ENCODE peak calls at places on chromosomes 2 and 18, in eight cellular contexts. C, P, Q, T, A, S, H and N are unnamed samples.

GRCh38 chr2:383888-384287 is 96.0 kb upstream of the ALKAL2 start:
- DNase-seq in C (no peak), P (peak; percentile 27), Q (no peak), T (peak; percentile 14), A (no peak), S (peak; percentile 58), H (peak; percentile 19), N (no peak)

GRCh38 chr2:8202139-8202538 is 479.7 kb upstream of the ID2 start:
- DNase-seq in C (no peak), P (no peak), Q (no peak), T (no peak), A (no peak), S (no peak), H (no peak), N (no peak)

GRCh38 chr2:207633686-207634085 is 8.5 kb upstream of the METTL21A start:
- DNase-seq in C (no peak), P (no peak), Q (no peak), T (no peak), A (no peak), S (no peak), H (no peak), N (no peak)

GRCh38 chr18:49285627-49286026 is 174.8 kb downstream of the DYM start:
- DNase-seq in C (no peak), P (no peak), Q (no peak), T (no peak), A (no peak), S (no peak), H (no peak), N (no peak)

GRCh38 chr2:150487537-150488429 is at the start of gene RND3:
- DNase-seq in C (peak; percentile 22), P (peak; percentile 98), Q (no peak), T (peak; percentile 99), A (peak; percentile 93), S (peak; percentile 98), H (peak; percentile 96), N (no peak)

GRCh38 chr2:159147687-159148086 is 138.8 kb downstream of the WDSUB1 start:
- DNase-seq in C (no peak), P (no peak), Q (no peak), T (no peak), A (no peak), S (no peak), H (no peak), N (no peak)

GRCh38 chr18:71168576-71169145 is 879.8 kb downstream of the SOCS6 start:
- DNase-seq in C (no peak), P (no peak), Q (no peak), T (no peak), A (no peak), S (no peak), H (no peak), N (no peak)

GRCh38 chr2:6909431-6910385 is 7.5 kb upstream of the RNF144A start:
- DNase-seq in C (peak; percentile 53), P (no peak), Q (peak; percentile 81), T (no peak), A (no peak), S (no peak), H (no peak), N (no peak)

GRCh38 chr2:99841749-99842148 is 300.6 kb downstream of the AFF3 start:
- DNase-seq in C (no peak), P (no peak), Q (no peak), T (no peak), A (no peak), S (no peak), H (no peak), N (no peak)

GRCh38 chr18:59954241-59954640 is 54.4 kb downstream of the PMAIP1 start:
- DNase-seq in C (no peak), P (no peak), Q (no peak), T (no peak), A (no peak), S (no peak), H (no peak), N (no peak)

GRCh38 chr2:54666741-54667639 is 56.5 kb upstream of the EML6 start:
- DNase-seq in C (no peak), P (no peak), Q (no peak), T (no peak), A (no peak), S (no peak), H (no peak), N (no peak)

GRCh38 chr18:37435996-37436395 is 129.6 kb downstream of the CELF4 start:
- DNase-seq in C (no peak), P (no peak), Q (no peak), T (no peak), A (no peak), S (no peak), H (no peak), N (no peak)

GRCh38 chr2:101777337-101777736 is 79.8 kb downstream of the MAP4K4 start:
- DNase-seq in C (no peak), P (no peak), Q (no peak), T (no peak), A (no peak), S (no peak), H (no peak), N (no peak)

GRCh38 chr2:159326569-159327255 is 40.2 kb upstream of the WDSUB1 start:
- DNase-seq in C (no peak), P (no peak), Q (no peak), T (no peak), A (no peak), S (no peak), H (no peak), N (no peak)

DNA sequence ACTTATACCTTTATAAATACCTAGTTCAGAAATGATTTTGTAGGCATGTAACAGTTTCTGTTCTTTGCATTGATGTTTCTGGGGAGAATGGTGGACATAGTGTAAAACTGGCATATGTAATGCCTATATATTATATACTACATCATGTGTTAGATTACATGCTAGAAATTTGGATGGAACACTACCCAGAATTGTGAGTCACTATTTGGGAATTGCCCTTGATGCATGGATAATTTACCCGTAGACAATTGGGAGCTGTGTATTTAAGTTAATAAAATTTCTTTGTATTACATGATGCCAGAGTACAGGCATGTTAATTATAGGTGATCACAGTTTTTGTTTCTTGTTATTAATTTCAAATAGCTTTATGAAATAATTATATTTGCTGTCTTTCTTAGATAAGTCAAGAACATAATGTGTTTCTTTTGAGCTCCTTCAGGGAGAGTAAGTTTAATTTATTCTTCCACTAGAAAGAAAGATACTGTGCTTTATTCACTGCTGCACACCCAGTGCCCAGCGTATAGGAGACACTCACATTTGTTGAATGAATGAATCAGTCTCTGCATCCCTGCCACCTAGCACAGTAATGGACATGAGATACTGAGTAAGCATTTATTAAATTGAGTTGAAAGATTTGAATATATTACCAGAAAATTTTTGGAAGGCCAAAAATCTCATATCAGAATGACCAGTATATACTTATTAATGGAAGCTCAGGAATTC is 16.9 kb downstream of the ACSL3 start:
- DNase-seq in C (no peak), P (no peak), Q (no peak), T (no peak), A (no peak), S (no peak), H (no peak), N (no peak)
- H3K27ac ChIP-seq in C (no peak overlapping the region), P (no peak overlapping the region), Q (no peak overlapping the region), T (no peak overlapping the region), A (no peak overlapping the region), S (no peak overlapping the region), H (no peak overlapping the region), N (no peak overlapping the region)

DNA sequence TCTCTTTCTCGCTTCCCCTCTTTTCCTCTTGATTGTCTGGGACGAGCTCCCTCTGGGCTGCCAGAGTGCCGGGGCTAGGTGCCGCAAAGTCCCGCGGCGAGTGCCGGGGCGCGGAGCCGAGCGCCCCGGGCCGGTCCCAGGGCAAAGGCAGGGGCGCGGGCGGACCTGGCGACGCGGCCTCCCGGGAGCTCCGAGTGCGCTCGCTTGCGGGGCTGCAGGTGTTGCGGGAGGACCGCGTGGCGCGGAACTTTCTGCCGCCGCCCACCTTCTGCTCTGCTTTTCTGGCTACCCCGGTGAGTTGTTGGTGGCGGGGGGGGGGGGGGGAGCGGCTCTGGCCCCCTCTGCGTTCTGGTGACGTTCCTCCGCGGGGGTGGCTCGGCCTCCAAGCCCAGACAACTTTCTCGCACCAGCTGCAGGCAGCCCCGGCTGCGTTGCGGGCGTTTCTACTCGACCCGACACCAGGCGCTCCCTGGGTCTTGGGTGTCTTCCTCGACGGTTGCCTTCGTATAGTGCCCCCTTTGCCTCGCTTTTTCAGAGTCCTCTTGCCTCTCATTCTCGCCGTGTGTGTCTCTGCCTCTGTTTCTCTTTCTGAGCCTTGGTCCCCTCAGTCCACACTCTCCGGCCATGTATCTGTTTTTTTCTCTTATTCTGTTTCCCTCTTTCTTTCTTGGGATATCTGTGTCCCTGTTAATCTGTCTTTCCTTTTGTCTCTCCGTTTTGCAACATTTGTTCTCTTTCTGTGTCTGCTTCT is 764 bp downstream of the GALNT13 start:
- DNase-seq in C (no peak), P (no peak), Q (no peak), T (peak; percentile 11), A (peak; percentile 28), S (no peak), H (no peak), N (no peak)
- H3K4me3 ChIP-seq in C (no peak overlapping the region), P (no peak overlapping the region), Q (no peak overlapping the region), T (peak overlapping the region; percentile 57), A (peak overlapping the region; percentile 40), S (no peak overlapping the region), H (peak overlapping the region; percentile 32), N (no peak overlapping the region)

GRCh38 chr2:180960982-180961381 is 19.4 kb upstream of the UBE2E3 start:
- DNase-seq in C (no peak), P (no peak), Q (no peak), T (no peak), A (no peak), S (no peak), H (no peak), N (no peak)

GRCh38 chr2:180962727-180963312 is 17.6 kb upstream of the UBE2E3 start:
- DNase-seq in C (no peak), P (no peak), Q (no peak), T (no peak), A (no peak), S (no peak), H (no peak), N (no peak)

GRCh38 chr2:180959787-180960186 is 20.6 kb upstream of the UBE2E3 start:
- DNase-seq in C (no peak), P (no peak), Q (no peak), T (no peak), A (no peak), S (no peak), H (no peak), N (no peak)
- H3K27ac ChIP-seq in C (no peak overlapping the region), P (no peak overlapping the region), Q (no peak overlapping the region), T (no peak overlapping the region), A (no peak overlapping the region), S (no peak overlapping the region), H (no peak overlapping the region), N (no peak overlapping the region)

DNA sequence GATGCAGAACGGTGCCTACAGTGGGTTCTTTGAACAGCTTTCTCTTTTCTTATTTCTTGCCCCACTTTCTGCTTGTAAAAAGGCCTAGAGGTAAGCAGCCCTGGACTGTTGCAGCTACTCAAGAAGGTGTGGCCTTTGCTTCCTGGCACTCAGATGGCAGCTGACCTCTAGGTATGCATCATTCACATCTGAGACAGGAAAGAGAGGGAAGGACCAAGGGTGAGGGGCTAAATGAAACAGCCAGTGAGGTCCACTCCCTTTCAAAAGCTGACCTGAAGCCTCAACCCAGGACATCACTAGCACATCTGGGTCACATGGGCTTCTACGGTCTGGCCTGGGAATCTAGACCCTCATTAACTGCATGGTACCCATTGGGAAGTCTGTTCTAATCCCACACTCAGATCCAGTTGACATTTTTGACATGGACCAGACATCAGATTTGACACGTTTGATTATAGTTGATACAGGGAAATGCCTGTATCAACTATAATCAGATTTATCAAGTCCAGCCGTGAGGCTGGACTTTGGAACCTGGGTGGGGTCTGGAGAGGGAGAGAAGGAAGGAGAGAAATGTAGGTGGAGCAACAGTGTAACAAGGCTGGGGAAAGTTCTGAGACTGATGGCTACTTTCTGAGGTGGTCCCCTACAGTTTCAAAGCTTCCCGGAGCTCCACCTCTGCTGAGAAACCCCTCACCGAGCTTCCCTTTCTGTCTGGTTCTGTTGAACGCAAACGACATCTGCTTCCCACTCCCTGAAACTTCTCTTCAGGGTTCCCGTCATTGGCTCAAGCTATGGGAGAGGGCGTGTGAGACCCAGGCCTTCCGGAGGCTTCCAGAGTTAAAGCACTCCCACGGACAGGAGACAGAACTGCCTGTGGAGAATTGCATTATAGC is 60.1 kb downstream of the E2F6 start:
- DNase-seq in C (no peak), P (no peak), Q (no peak), T (no peak), A (no peak), S (peak; percentile 92), H (no peak), N (no peak)
- H3K4me3 ChIP-seq in C (no peak overlapping the region), P (no peak overlapping the region), Q (no peak overlapping the region), T (no peak overlapping the region), A (no peak overlapping the region), S (no peak overlapping the region), H (no peak overlapping the region), N (no peak overlapping the region)